ENCODE peak calls at places on chromosomes 1 and 21, in nine cellular contexts. C is H9, S is thoracic aorta, A is fibroblast of lung, O is lower lobe of right lung, W is spleen, J is body of pancreas, U is lung, R is suprapubic skin. I is an unnamed sample. For H3K4me1, the result is how much of the 10 kb centered on the place peaks cover.

GRCh38 chr1:41504126-41505035 is 19.9 kb upstream of the EDN2 start:
- DNase-seq in C (no peak), S (no peak), A (peak), O (no peak), W (no peak), J (peak), U (peak), R (no peak), I (peak)

GRCh38 chr21:38289697-38290096 is 32.9 kb downstream of the KCNJ15 start:
- DNase-seq in C (no peak), S (no peak), A (peak), O (peak), W (no peak), J (no peak), U (peak), R (no peak), I (no peak)

GRCh38 chr1:39317910-39318633 is 113.6 kb downstream of the MACF1 start:
- DNase-seq in C (no peak), S (no peak), A (no peak), O (no peak), W (peak), J (no peak), U (no peak), R (no peak), I (peak)

GRCh38 chr1:175543447-175543846 is 199.9 kb downstream of the TNR start:
- DNase-seq in C (no peak), S (no peak), A (no peak), O (no peak), W (no peak), J (no peak), U (no peak), R (no peak), I (no peak)

GRCh38 chr21:44529503-44530125 is 10.4 kb downstream of the KRTAP10-1 start:
- DNase-seq in C (peak), S (no peak), A (no peak), O (no peak), W (peak), J (no peak), U (no peak), R (peak), I (no peak)

GRCh38 chr1:30650038-30650958 is 73.1 kb downstream of the MATN1 start:
- DNase-seq in C (no peak), S (no peak), A (no peak), O (no peak), W (no peak), J (no peak), U (no peak), R (no peak), I (no peak)

GRCh38 chr1:200364831-200365230 is 45.0 kb downstream of the ZNF281 start:
- DNase-seq in C (peak), S (no peak), A (no peak), O (no peak), W (no peak), J (no peak), U (no peak), R (no peak), I (no peak)

GRCh38 chr1:213183036-213183672 is 132.1 kb downstream of the RPS6KC1 start:
- DNase-seq in C (no peak), S (no peak), A (no peak), O (no peak), W (no peak), J (no peak), U (no peak), R (no peak), I (no peak)

GRCh38 chr1:235622933-235623790 is 26.4 kb downstream of the GNG4 start:
- DNase-seq in C (no peak), S (no peak), A (no peak), O (no peak), W (no peak), J (no peak), U (no peak), R (no peak), I (no peak)

GRCh38 chr1:184405094-184405493 is 18.3 kb downstream of the C1orf21 start:
- DNase-seq in C (no peak), S (no peak), A (no peak), O (no peak), W (no peak), J (no peak), U (no peak), R (no peak), I (no peak)

GRCh38 chr1:15152318-15153183 is 996 bp upstream of the TMEM51 start:
- DNase-seq in C (peak), S (peak), A (peak), O (peak), W (peak), J (peak), U (peak), R (peak), I (peak)

GRCh38 chr1:210195635-210196160 is 36.9 kb upstream of the SERTAD4 start:
- DNase-seq in C (no peak), S (no peak), A (no peak), O (no peak), W (no peak), J (no peak), U (no peak), R (no peak), I (no peak)

GRCh38 chr1:150168960-150169565 is 19.3 kb downstream of the PLEKHO1 start:
- DNase-seq in C (peak), S (no peak), A (peak), O (peak), W (peak), J (peak), U (peak), R (peak), I (peak)

DNA sequence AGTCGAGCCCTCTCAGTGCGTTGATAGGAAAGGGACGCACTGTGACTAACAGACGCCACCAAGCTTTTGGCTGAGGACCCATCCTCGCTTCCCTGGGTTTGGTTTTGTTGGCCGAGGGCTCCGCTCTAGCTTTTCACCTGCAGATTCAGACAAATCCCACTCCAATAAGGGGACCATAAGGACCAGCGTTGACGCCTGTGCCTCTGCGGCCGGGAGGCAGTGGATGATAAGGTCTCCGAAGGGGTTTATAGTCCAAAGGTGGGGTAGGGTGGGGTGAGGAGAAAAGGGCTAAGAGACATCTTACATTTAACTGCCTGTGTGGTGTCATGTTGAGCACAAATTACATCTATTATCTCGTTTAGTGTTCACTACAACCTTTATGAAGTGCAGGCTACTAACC is 760 bp downstream of the PEX14 start:
- DNase-seq in C (no peak), S (no peak), A (no peak), O (no peak), W (no peak), J (no peak), U (no peak), R (no peak), I (no peak)
- H3K27ac ChIP-seq in C (no peak), S (peak), A (peak), O (peak), W (peak), J (peak), U (peak), R (peak), I (peak)

GRCh38 chr1:21295059-21295401 is 4.8 kb upstream of the ECE1 start:
- DNase-seq in C (no peak), S (no peak), A (no peak), O (no peak), W (no peak), J (no peak), U (no peak), R (no peak), I (no peak)

GRCh38 chr1:21294266-21295058 is 4.2 kb upstream of the ECE1 start:
- DNase-seq in C (no peak), S (no peak), A (no peak), O (peak), W (peak), J (no peak), U (peak), R (no peak), I (no peak)

GRCh38 chr1:21293537-21294265 is 3.4 kb upstream of the ECE1 start:
- DNase-seq in C (no peak), S (no peak), A (no peak), O (no peak), W (peak), J (no peak), U (no peak), R (no peak), I (peak)

GRCh38 chr1:21296509-21297354 is 6.5 kb upstream of the ECE1 start:
- DNase-seq in C (no peak), S (no peak), A (no peak), O (no peak), W (no peak), J (peak), U (no peak), R (no peak), I (no peak)

DNA sequence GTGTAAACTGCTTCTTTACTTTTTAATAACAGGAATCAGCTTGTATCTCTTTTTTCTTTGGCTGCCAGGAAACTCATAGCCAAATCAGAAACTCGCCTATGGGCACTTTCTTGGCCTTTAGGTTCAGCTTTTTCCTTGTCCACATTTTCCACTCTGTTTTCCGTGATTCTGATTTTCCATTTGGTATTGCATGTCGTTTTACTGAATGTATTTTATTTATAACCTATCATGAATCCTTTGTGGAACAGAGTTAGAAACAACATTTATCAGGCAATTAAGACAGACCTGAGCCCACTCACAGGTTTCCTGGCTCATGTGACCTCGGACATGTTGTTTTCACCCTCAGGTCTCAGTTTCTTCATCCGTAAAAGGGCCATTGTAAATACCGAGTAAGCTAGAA is 5.3 kb upstream of the ECE1 start:
- DNase-seq in C (no peak), S (no peak), A (no peak), O (no peak), W (no peak), J (no peak), U (no peak), R (no peak), I (no peak)
- H3K4me1 ChIP-seq in C (under half), S (under half), A (under half), O (half or more), W (half or more), J (half or more), U (under half), R (half or more), I (under half)

GRCh38 chr1:35350872-35351271 is 82.4 kb downstream of the ZMYM4 start:
- DNase-seq in C (no peak), S (no peak), A (no peak), O (no peak), W (no peak), J (no peak), U (no peak), R (no peak), I (no peak)
- H3K27ac ChIP-seq in C (no peak), S (no peak), A (no peak), O (no peak), W (no peak), J (no peak), U (no peak), R (no peak), I (no peak)

GRCh38 chr1:2199042-2199810 is 4.7 kb upstream of the FAAP20 start:
- DNase-seq in C (peak), S (peak), A (peak), O (peak), W (peak), J (peak), U (peak), R (peak), I (peak)

GRCh38 chr1:2197732-2198165 is 3.2 kb upstream of the FAAP20 start:
- DNase-seq in C (no peak), S (no peak), A (no peak), O (no peak), W (peak), J (no peak), U (no peak), R (no peak), I (no peak)

GRCh38 chr1:2196901-2197638 is 2.5 kb upstream of the FAAP20 start:
- DNase-seq in C (no peak), S (no peak), A (no peak), O (no peak), W (peak), J (no peak), U (no peak), R (no peak), I (no peak)

GRCh38 chr1:2200308-2200943 is 5.9 kb upstream of the FAAP20 start:
- DNase-seq in C (no peak), S (no peak), A (no peak), O (no peak), W (peak), J (no peak), U (no peak), R (no peak), I (peak)

GRCh38 chr1:2198571-2198970 is 4.0 kb upstream of the FAAP20 start:
- DNase-seq in C (no peak), S (no peak), A (no peak), O (no peak), W (peak), J (peak), U (no peak), R (no peak), I (no peak)
- H3K4me1 ChIP-seq in C (under half), S (under half), A (under half), O (under half), W (under half), J (under half), U (under half), R (under half), I (under half)

GRCh38 chr1:248857749-248858095 is 1.2 kb downstream of the ZNF692 start:
- DNase-seq in C (no peak), S (no peak), A (no peak), O (no peak), W (no peak), J (no peak), U (no peak), R (no peak), I (no peak)
- H3K27ac ChIP-seq in C (no peak), S (peak), A (no peak), O (peak), W (peak), J (peak), U (peak), R (peak), I (peak)

DNA sequence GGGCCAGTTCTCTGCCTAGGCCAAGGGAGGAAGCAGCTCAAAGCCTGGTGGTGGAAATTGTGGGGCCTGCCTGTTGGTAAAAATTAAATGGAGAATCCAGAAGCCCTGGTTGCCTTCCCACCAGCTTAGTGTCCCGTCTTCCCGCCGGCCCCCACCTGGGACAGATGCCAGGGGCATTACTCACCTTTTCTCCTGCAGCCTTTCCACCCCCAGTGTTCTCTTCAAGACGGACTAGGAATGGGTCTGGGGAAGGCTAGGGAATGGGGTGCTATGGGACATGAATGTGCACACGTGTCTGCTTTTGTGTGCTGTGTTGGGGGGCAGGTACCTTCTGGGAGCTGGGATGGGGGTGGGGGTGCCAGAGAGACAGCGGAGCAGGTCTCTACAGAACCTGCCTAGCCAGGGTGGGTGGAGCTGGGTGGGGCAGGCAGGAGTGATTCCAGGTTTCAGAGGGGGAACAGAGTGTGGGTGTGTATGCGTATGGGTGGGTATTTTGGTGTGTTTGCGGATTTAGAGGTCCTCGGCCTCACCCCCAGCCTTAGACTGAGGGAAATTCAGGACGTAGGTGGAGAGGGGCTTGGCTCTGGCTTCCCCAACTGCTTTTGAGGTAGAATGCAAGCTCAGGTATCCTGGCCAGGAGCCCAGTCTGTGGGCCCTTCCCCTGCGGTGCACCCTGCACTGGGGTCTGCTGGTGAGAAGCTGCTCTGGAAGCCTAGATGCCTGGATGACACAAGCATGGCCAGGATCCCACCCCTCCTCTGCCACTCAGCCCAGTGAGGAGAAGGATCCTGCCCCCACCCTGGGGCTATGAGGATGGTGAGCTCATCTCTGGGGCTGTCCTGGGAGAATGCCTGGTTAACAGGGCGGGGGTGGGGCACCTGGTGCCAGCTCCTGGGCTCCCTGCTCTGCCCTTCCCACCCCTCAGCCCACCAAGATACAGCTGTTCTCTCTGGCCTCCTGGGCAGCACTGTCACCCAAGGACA is 7.7 kb downstream of the VANGL2 start:
- DNase-seq in C (peak), S (no peak), A (no peak), O (no peak), W (no peak), J (no peak), U (no peak), R (no peak), I (no peak)
- H3K4me1 ChIP-seq in C (under half), S (under half), A (under half), O (under half), W (under half), J (under half), U (under half), R (half or more), I (under half)

GRCh38 chr1:174165471-174166137 is 6.3 kb downstream of the RABGAP1L start:
- DNase-seq in C (no peak), S (no peak), A (peak), O (no peak), W (no peak), J (peak), U (no peak), R (no peak), I (no peak)
- H3K27ac ChIP-seq in C (no peak), S (no peak), A (no peak), O (peak), W (peak), J (no peak), U (no peak), R (no peak), I (no peak)